ENCODE peak calls at places on chromosomes 6 and 20, in four cellular contexts. One of them, this sample, is unnamed.

GRCh38 chr6:37221585-37222124 is 35.9 kb upstream of the TBC1D22B start:
- DNase-seq in HCT116: no peak
- DNase-seq in WTC11: no peak
- DNase-seq in activated naive CD8-positive, alpha-beta T cell treated with anti-CD3 and anti-CD28 coated beads for 36 hours: no peak
- DNase-seq in this sample: no peak

GRCh38 chr6:139699335-139699734 is 324.9 kb upstream of the CITED2 start:
- DNase-seq in HCT116: no peak
- DNase-seq in WTC11: no peak
- DNase-seq in activated naive CD8-positive, alpha-beta T cell treated with anti-CD3 and anti-CD28 coated beads for 36 hours: no peak
- DNase-seq in this sample: no peak

GRCh38 chr6:1390071-1390804 is 862 bp downstream of the FOXF2 start:
- DNase-seq in HCT116: no peak
- DNase-seq in WTC11: peak
- DNase-seq in activated naive CD8-positive, alpha-beta T cell treated with anti-CD3 and anti-CD28 coated beads for 36 hours: no peak
- DNase-seq in this sample: no peak

GRCh38 chr6:4563877-4564276 is 212.3 kb upstream of the CDYL start:
- DNase-seq in HCT116: no peak
- DNase-seq in WTC11: no peak
- DNase-seq in activated naive CD8-positive, alpha-beta T cell treated with anti-CD3 and anti-CD28 coated beads for 36 hours: no peak
- DNase-seq in this sample: no peak

GRCh38 chr6:52534966-52535390 is 41.9 kb downstream of the TRAM2 start:
- DNase-seq in HCT116: no peak
- DNase-seq in WTC11: no peak
- DNase-seq in activated naive CD8-positive, alpha-beta T cell treated with anti-CD3 and anti-CD28 coated beads for 36 hours: peak
- DNase-seq in this sample: peak

GRCh38 chr6:112911949-112912348 is 564.8 kb downstream of the RFPL4B start:
- DNase-seq in HCT116: no peak
- DNase-seq in WTC11: no peak
- DNase-seq in activated naive CD8-positive, alpha-beta T cell treated with anti-CD3 and anti-CD28 coated beads for 36 hours: no peak
- DNase-seq in this sample: no peak

GRCh38 chr20:4045082-4045481 is 29.7 kb upstream of the RNF24 start:
- DNase-seq in HCT116: no peak
- DNase-seq in WTC11: no peak
- DNase-seq in activated naive CD8-positive, alpha-beta T cell treated with anti-CD3 and anti-CD28 coated beads for 36 hours: no peak
- DNase-seq in this sample: no peak

GRCh38 chr20:53216856-53217576 is 244.9 kb downstream of the TSHZ2 start:
- DNase-seq in HCT116: peak
- DNase-seq in WTC11: peak
- DNase-seq in activated naive CD8-positive, alpha-beta T cell treated with anti-CD3 and anti-CD28 coated beads for 36 hours: peak
- DNase-seq in this sample: no peak

GRCh38 chr20:8535403-8536003 is 403.4 kb downstream of the PLCB1 start:
- DNase-seq in HCT116: no peak
- DNase-seq in WTC11: peak
- DNase-seq in activated naive CD8-positive, alpha-beta T cell treated with anti-CD3 and anti-CD28 coated beads for 36 hours: no peak
- DNase-seq in this sample: no peak

This sample was measured in RCC 7860.